ENCODE peak calls at places on chromosomes 6 and 20, in five cellular contexts. N, M, B, U and A are unnamed samples.

GRCh38 chr6:25017932-25018581 is 82.3 kb upstream of the RIPOR2 start:
- DNase-seq in N (peak), M (peak), B (peak), U (peak), A (peak)

GRCh38 chr20:51373713-51374481 is 168.6 kb downstream of the NFATC2 start:
- DNase-seq in N (no peak), M (no peak), B (no peak), U (no peak), A (no peak)

GRCh38 chr6:109420751-109421150 is 19.7 kb downstream of the PPIL6 start:
- DNase-seq in N (no peak), M (no peak), B (no peak), U (no peak), A (no peak)

GRCh38 chr6:113458368-113459010 is 398.7 kb upstream of the MARCKS start:
- DNase-seq in N (no peak), M (no peak), B (no peak), U (no peak), A (no peak)

GRCh38 chr6:39228992-39229767 is at the start of gene KCNK5:
- DNase-seq in N (peak), M (no peak), B (peak), U (peak), A (peak)

GRCh38 chr6:143727035-143727434 is 49.3 kb downstream of the PHACTR2 start:
- DNase-seq in N (no peak), M (no peak), B (no peak), U (no peak), A (no peak)

GRCh38 chr6:96074006-96074405 is 58.2 kb downstream of the FUT9 start:
- DNase-seq in N (no peak), M (no peak), B (no peak), U (no peak), A (no peak)

GRCh38 chr6:37160922-37161778 is 8.8 kb upstream of the PIM1 start:
- DNase-seq in N (no peak), M (peak), B (no peak), U (no peak), A (no peak)

GRCh38 chr20:4602297-4602631 is 119.4 kb upstream of the PRND start:
- DNase-seq in N (no peak), M (no peak), B (no peak), U (no peak), A (no peak)

GRCh38 chr20:47535088-47535487 is 33.4 kb downstream of the NCOA3 start:
- DNase-seq in N (peak), M (peak), B (no peak), U (no peak), A (no peak)

GRCh38 chr6:37520926-37521325 is 21.2 kb upstream of the CCDC167 start:
- DNase-seq in N (no peak), M (no peak), B (no peak), U (no peak), A (no peak)

GRCh38 chr6:44145839-44146238 is 12.8 kb upstream of the CAPN11 start:
- DNase-seq in N (no peak), M (no peak), B (no peak), U (no peak), A (no peak)

GRCh38 chr6:83479389-83479788 is 32.9 kb upstream of the PRSS35 start:
- DNase-seq in N (no peak), M (no peak), B (no peak), U (no peak), A (no peak)

GRCh38 chr20:1196634-1197033 is 6.6 kb upstream of the C20orf202 start:
- DNase-seq in N (no peak), M (no peak), B (no peak), U (no peak), A (no peak)

GRCh38 chr6:73180718-73181619 is 44.3 kb downstream of the KHDC1L start:
- DNase-seq in N (no peak), M (peak), B (no peak), U (no peak), A (peak)

GRCh38 chr20:43389839-43390626 is 67.7 kb upstream of the SRSF6 start:
- DNase-seq in N (peak), M (no peak), B (peak), U (no peak), A (no peak)

GRCh38 chr6:165110871-165111270 is 198.5 kb downstream of the C6orf118 start:
- DNase-seq in N (no peak), M (no peak), B (no peak), U (no peak), A (no peak)

GRCh38 chr6:87903299-87903698 is 144.3 kb upstream of the SPACA1 start:
- DNase-seq in N (no peak), M (no peak), B (no peak), U (no peak), A (no peak)

GRCh38 chr20:62772618-62772993 is 23.7 kb upstream of the MRGBP start:
- DNase-seq in N (no peak), M (no peak), B (no peak), U (no peak), A (no peak)

GRCh38 chr6:119148102-119148824 is 69.8 kb upstream of the FAM184A start:
- DNase-seq in N (no peak), M (peak), B (no peak), U (no peak), A (no peak)

GRCh38 chr6:43402819-43403218 is 24.5 kb upstream of the ABCC10 start:
- DNase-seq in N (no peak), M (no peak), B (no peak), U (no peak), A (no peak)

GRCh38 chr20:35087355-35087754 is 5.3 kb downstream of the TRPC4AP start:
- DNase-seq in N (no peak), M (no peak), B (no peak), U (no peak), A (no peak)

GRCh38 chr6:109672204-109672603 is 18.8 kb downstream of the AK9 start:
- DNase-seq in N (no peak), M (no peak), B (no peak), U (no peak), A (no peak)

GRCh38 chr6:37784585-37784967 is 35.0 kb upstream of the ZFAND3 start:
- DNase-seq in N (no peak), M (no peak), B (no peak), U (no peak), A (no peak)

GRCh38 chr6:28531479-28532128 is 5.9 kb downstream of the GPX5 start:
- DNase-seq in N (no peak), M (no peak), B (no peak), U (no peak), A (no peak)

GRCh38 chr6:10138917-10139316 is 276.0 kb downstream of the TFAP2A start:
- DNase-seq in N (no peak), M (no peak), B (no peak), U (no peak), A (no peak)

GRCh38 chr20:16864069-16864468 is 115.9 kb downstream of the OTOR start:
- DNase-seq in N (no peak), M (no peak), B (no peak), U (no peak), A (no peak)